ENCODE peak calls at places on chromosomes 1 and 21, in five cellular contexts. B, C, D, R and W are unnamed samples.
A peak's percentile ranks its signal among the peaks of the same experiment; 100 is the strongest.

GRCh38 chr1:18480315-18481189 is at the start of gene KLHDC7A:
- DNase-seq in B (peak; percentile 70), C (no peak), D (no peak), R (no peak), W (peak; percentile 28)

GRCh38 chr1:93988634-93989350 is 79.6 kb upstream of the GCLM start:
- DNase-seq in B (no peak), C (no peak), D (peak; percentile 94), R (no peak), W (peak; percentile 82)

GRCh38 chr1:203644661-203645510 is 18.3 kb downstream of the ATP2B4 start:
- DNase-seq in B (no peak), C (no peak), D (peak; percentile 32), R (no peak), W (peak; percentile 78)

GRCh38 chr1:213244664-213245091 is 193.6 kb downstream of the RPS6KC1 start:
- DNase-seq in B (peak; percentile 49), C (peak; percentile 34), D (peak; percentile 76), R (no peak), W (peak; percentile 34)

GRCh38 chr1:85479491-85479890 is 14.5 kb upstream of the DDAH1 start:
- DNase-seq in B (no peak), C (no peak), D (no peak), R (no peak), W (no peak)

GRCh38 chr1:112722601-112723510 is 7.7 kb upstream of the PPM1J start:
- DNase-seq in B (no peak), C (no peak), D (peak; percentile 65), R (no peak), W (no peak)

GRCh38 chr1:245807306-245807705 is 652.5 kb downstream of the KIF26B start:
- DNase-seq in B (no peak), C (no peak), D (peak; percentile 47), R (no peak), W (no peak)

GRCh38 chr1:86380257-86380861 is 15.8 kb downstream of the ODF2L start:
- DNase-seq in B (peak; percentile 74), C (no peak), D (peak; percentile 90), R (no peak), W (peak; percentile 57)

GRCh38 chr1:22452401-22452963 is 831 bp downstream of the ZBTB40 start:
- DNase-seq in B (no peak), C (peak; percentile 25), D (peak; percentile 59), R (peak; percentile 32), W (peak; percentile 13)

GRCh38 chr1:199859525-199859924 is 168.0 kb upstream of the NR5A2 start:
- DNase-seq in B (peak; percentile 71), C (no peak), D (peak; percentile 83), R (no peak), W (peak; percentile 90)

GRCh38 chr1:164320780-164321683 is 238.0 kb upstream of the PBX1 start:
- DNase-seq in B (no peak), C (no peak), D (peak; percentile 53), R (peak; percentile 21), W (no peak)

GRCh38 chr21:37783016-37783415 is 133.2 kb downstream of the KCNJ6 start:
- DNase-seq in B (no peak), C (no peak), D (no peak), R (no peak), W (no peak)

GRCh38 chr1:237029240-237029639 is 12.7 kb upstream of the RYR2 start:
- DNase-seq in B (no peak), C (no peak), D (no peak), R (no peak), W (no peak)

GRCh38 chr1:234877761-234878160 is 250.9 kb downstream of the TOMM20 start:
- DNase-seq in B (no peak), C (no peak), D (no peak), R (no peak), W (no peak)

GRCh38 chr1:208851376-208851775 is 607.2 kb upstream of the PLXNA2 start:
- DNase-seq in B (no peak), C (no peak), D (no peak), R (no peak), W (no peak)

GRCh38 chr1:243393093-243393492 is 137.3 kb downstream of the SDCCAG8 start:
- DNase-seq in B (no peak), C (no peak), D (no peak), R (no peak), W (no peak)

GRCh38 chr1:6108937-6109636 is 63.4 kb downstream of the KCNAB2 start:
- DNase-seq in B (peak; percentile 69), C (peak; percentile 34), D (peak; percentile 54), R (no peak), W (peak; percentile 75)

GRCh38 chr1:61426884-61427283 is 298.1 kb downstream of the TM2D1 start:
- DNase-seq in B (no peak), C (no peak), D (no peak), R (no peak), W (no peak)

GRCh38 chr1:16026723-16027484 is 5.1 kb downstream of the CLCNKA start:
- DNase-seq in B (no peak), C (peak; percentile 10), D (peak; percentile 23), R (no peak), W (no peak)

GRCh38 chr1:106875622-106876021 is 180.9 kb upstream of the PRMT6 start:
- DNase-seq in B (no peak), C (no peak), D (no peak), R (no peak), W (no peak)

GRCh38 chr1:103911450-103911849 is 161.8 kb downstream of the AMY1C start:
- DNase-seq in B (no peak), C (no peak), D (no peak), R (no peak), W (no peak)
- TF ChIP-seq CTCF in B (no peak), C (no peak), D (no peak), R (no peak), W (no peak)

DNA sequence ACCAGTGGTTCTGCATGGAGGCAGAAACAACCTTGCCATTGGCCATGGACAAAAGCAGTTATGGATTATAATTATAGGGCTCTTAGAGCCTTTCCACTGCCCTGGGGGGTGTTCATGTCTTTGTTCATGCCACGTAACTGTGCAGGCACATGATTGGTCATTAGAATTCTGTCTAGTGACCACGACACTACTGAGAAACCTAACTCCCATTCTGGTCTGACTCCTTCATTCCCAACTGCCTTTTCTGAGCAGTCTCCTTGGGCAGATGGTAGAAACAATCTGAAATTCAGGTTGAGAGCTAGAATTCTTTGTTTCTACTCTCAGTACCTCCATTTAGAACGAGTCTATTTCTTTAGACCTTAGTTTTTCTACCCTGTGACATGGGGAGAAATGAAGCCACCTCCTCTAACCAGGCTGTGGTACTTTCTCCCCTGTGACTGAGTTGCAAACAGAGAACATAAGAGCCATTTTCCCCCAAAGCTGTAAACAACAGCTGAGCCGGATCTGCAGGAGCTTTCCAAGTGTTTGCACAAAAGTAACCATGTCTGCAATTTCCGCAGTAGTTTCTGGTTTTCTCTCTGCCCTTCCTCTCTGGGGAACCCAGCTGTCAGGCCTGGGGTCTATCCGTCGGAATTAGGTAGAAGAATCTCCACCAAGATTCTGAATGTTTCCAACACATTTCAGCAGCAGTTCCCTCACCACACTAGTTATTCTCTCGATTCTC is 37.7 kb upstream of the IPO9 start:
- DNase-seq in B (no peak), C (no peak), D (peak; percentile 65), R (peak; percentile 28), W (no peak)
- H3K27ac ChIP-seq in B (peak overlapping the region; percentile 61), C (no peak overlapping the region), D (peak overlapping the region; percentile 86), R (peak overlapping the region; percentile 99), W (peak overlapping the region; percentile 75)

GRCh38 chr1:211215577-211215976 is 43.6 kb upstream of the RCOR3 start:
- DNase-seq in B (no peak), C (no peak), D (no peak), R (no peak), W (no peak)
- TF ChIP-seq CTCF in B (no peak), C (no peak), D (no peak), R (no peak), W (no peak)

GRCh38 chr1:154741327-154741726 is 128.8 kb downstream of the KCNN3 start:
- DNase-seq in B (no peak), C (no peak), D (peak; percentile 38), R (no peak), W (no peak)

GRCh38 chr1:154744352-154744751 is 125.7 kb downstream of the KCNN3 start:
- DNase-seq in B (no peak), C (no peak), D (no peak), R (no peak), W (no peak)

GRCh38 chr1:154743536-154744036 is 126.5 kb downstream of the KCNN3 start:
- DNase-seq in B (no peak), C (no peak), D (no peak), R (no peak), W (no peak)

GRCh38 chr1:154741747-154742495 is 128.2 kb downstream of the KCNN3 start:
- DNase-seq in B (peak; percentile 17), C (no peak), D (peak; percentile 56), R (no peak), W (no peak)

GRCh38 chr1:154742586-154742985 is 127.5 kb downstream of the KCNN3 start:
- DNase-seq in B (no peak), C (no peak), D (no peak), R (no peak), W (no peak)
- H3K27ac ChIP-seq in B (no peak overlapping the region), C (no peak overlapping the region), D (no peak overlapping the region), R (no peak overlapping the region), W (no peak overlapping the region)

GRCh38 chr1:7224644-7225043 is 439.4 kb downstream of the CAMTA1 start:
- DNase-seq in B (peak; percentile 31), C (no peak), D (peak; percentile 12), R (no peak), W (no peak)
- TF ChIP-seq CTCF in B (no peak), C (peak; percentile 25), D (peak; percentile 19), R (no peak), W (no peak)